ENCODE peak calls at places on chromosomes 4 and X, in six cellular contexts. One of them, this sample, is unnamed.

GRCh38 chrX:103310592-103311400 is at the start of gene BEX2:
- DNase-seq in T follicular helper cell: peak
- DNase-seq in OCI-M1: peak
- DNase-seq in HT-29: no peak
- DNase-seq in PC-9: peak
- DNase-seq in brain microvascular endothelial cell: peak
- DNase-seq in this sample: no peak

GRCh38 chrX:72340572-72340971 is 34.9 kb upstream of the CITED1 start:
- DNase-seq in T follicular helper cell: no peak
- DNase-seq in OCI-M1: no peak
- DNase-seq in HT-29: no peak
- DNase-seq in PC-9: no peak
- DNase-seq in brain microvascular endothelial cell: no peak
- DNase-seq in this sample: no peak

GRCh38 chr4:82217986-82218715 is 155.6 kb downstream of the HNRNPD start:
- DNase-seq in T follicular helper cell: no peak
- DNase-seq in OCI-M1: peak
- DNase-seq in HT-29: peak
- DNase-seq in PC-9: no peak
- DNase-seq in brain microvascular endothelial cell: no peak
- DNase-seq in this sample: peak

GRCh38 chr4:173192375-173193162 is 24.0 kb downstream of the GALNT7 start:
- DNase-seq in T follicular helper cell: no peak
- DNase-seq in OCI-M1: peak
- DNase-seq in HT-29: no peak
- DNase-seq in PC-9: no peak
- DNase-seq in brain microvascular endothelial cell: no peak
- DNase-seq in this sample: peak

GRCh38 chrX:75746891-75747639 is 38.0 kb downstream of the MAGEE2 start:
- DNase-seq in T follicular helper cell: no peak
- DNase-seq in OCI-M1: no peak
- DNase-seq in HT-29: peak
- DNase-seq in PC-9: peak
- DNase-seq in brain microvascular endothelial cell: peak
- DNase-seq in this sample: peak

GRCh38 chr4:41887322-41887721 is 47.9 kb upstream of the TMEM33 start:
- DNase-seq in T follicular helper cell: no peak
- DNase-seq in OCI-M1: no peak
- DNase-seq in HT-29: no peak
- DNase-seq in PC-9: no peak
- DNase-seq in brain microvascular endothelial cell: no peak
- DNase-seq in this sample: no peak

GRCh38 chr4:25107827-25108516 is 52.3 kb downstream of the SEPSECS start:
- DNase-seq in T follicular helper cell: no peak
- DNase-seq in OCI-M1: no peak
- DNase-seq in HT-29: no peak
- DNase-seq in PC-9: peak
- DNase-seq in brain microvascular endothelial cell: no peak
- DNase-seq in this sample: peak

GRCh38 chr4:42605264-42605663 is 51.6 kb downstream of the ATP8A1 start:
- DNase-seq in T follicular helper cell: no peak
- DNase-seq in OCI-M1: no peak
- DNase-seq in HT-29: no peak
- DNase-seq in PC-9: no peak
- DNase-seq in brain microvascular endothelial cell: no peak
- DNase-seq in this sample: no peak

GRCh38 chr4:185782523-185782922 is 29.5 kb downstream of the SORBS2 start:
- DNase-seq in T follicular helper cell: no peak
- DNase-seq in OCI-M1: no peak
- DNase-seq in HT-29: peak
- DNase-seq in PC-9: no peak
- DNase-seq in brain microvascular endothelial cell: peak
- DNase-seq in this sample: no peak

GRCh38 chrX:114361076-114361475 is 222.8 kb upstream of the HTR2C start:
- DNase-seq in T follicular helper cell: no peak
- DNase-seq in OCI-M1: no peak
- DNase-seq in HT-29: no peak
- DNase-seq in PC-9: no peak
- DNase-seq in brain microvascular endothelial cell: no peak
- DNase-seq in this sample: no peak

GRCh38 chr4:183611210-183611830 is 47.7 kb downstream of the RWDD4 start:
- DNase-seq in T follicular helper cell: no peak
- DNase-seq in OCI-M1: no peak
- DNase-seq in HT-29: no peak
- DNase-seq in PC-9: no peak
- DNase-seq in brain microvascular endothelial cell: no peak
- DNase-seq in this sample: no peak

GRCh38 chr4:17809667-17810066 is 890 bp downstream of the DCAF16 start:
- DNase-seq in T follicular helper cell: no peak
- DNase-seq in OCI-M1: peak
- DNase-seq in HT-29: peak
- DNase-seq in PC-9: no peak
- DNase-seq in brain microvascular endothelial cell: no peak
- DNase-seq in this sample: no peak

GRCh38 chr4:37988670-37989069 is 28.5 kb downstream of the PTTG2 start:
- DNase-seq in T follicular helper cell: no peak
- DNase-seq in OCI-M1: no peak
- DNase-seq in HT-29: no peak
- DNase-seq in PC-9: peak
- DNase-seq in brain microvascular endothelial cell: no peak
- DNase-seq in this sample: no peak

GRCh38 chr4:40321671-40322131 is 13.4 kb upstream of the CHRNA9 start:
- DNase-seq in T follicular helper cell: no peak
- DNase-seq in OCI-M1: no peak
- DNase-seq in HT-29: no peak
- DNase-seq in PC-9: no peak
- DNase-seq in brain microvascular endothelial cell: peak
- DNase-seq in this sample: peak

GRCh38 chrX:10893976-10894375 is 217.2 kb upstream of the HCCS start:
- DNase-seq in T follicular helper cell: no peak
- DNase-seq in OCI-M1: no peak
- DNase-seq in HT-29: no peak
- DNase-seq in PC-9: no peak
- DNase-seq in brain microvascular endothelial cell: no peak
- DNase-seq in this sample: no peak

GRCh38 chr4:144967161-144967560 is 130.8 kb downstream of the ANAPC10 start:
- DNase-seq in T follicular helper cell: no peak
- DNase-seq in OCI-M1: no peak
- DNase-seq in HT-29: no peak
- DNase-seq in PC-9: no peak
- DNase-seq in brain microvascular endothelial cell: no peak
- DNase-seq in this sample: peak

GRCh38 chr4:5890063-5890727 is 2.7 kb downstream of the CRMP1 start:
- DNase-seq in T follicular helper cell: no peak
- DNase-seq in OCI-M1: no peak
- DNase-seq in HT-29: no peak
- DNase-seq in PC-9: no peak
- DNase-seq in brain microvascular endothelial cell: no peak
- DNase-seq in this sample: no peak

GRCh38 chr4:5845035-5845905 is 47.6 kb downstream of the CRMP1 start:
- DNase-seq in T follicular helper cell: no peak
- DNase-seq in OCI-M1: no peak
- DNase-seq in HT-29: no peak
- DNase-seq in PC-9: no peak
- DNase-seq in brain microvascular endothelial cell: no peak
- DNase-seq in this sample: no peak

This sample was measured in MCF 10A.